ENCODE peak calls at places on chromosomes 6 and 20, in ten cellular contexts. U, P, L, I, R, N, F, Q, A and W are unnamed samples.
A peak's percentile ranks its signal among the peaks of the same experiment; 100 is the strongest.

GRCh38 chr6:158405933-158406332 is 93.7 kb downstream of the TULP4 start:
- DNase-seq in U (no peak), P (no peak), L (no peak), I (no peak), R (no peak), N (no peak), F (no peak), Q (no peak), A (no peak), W (no peak)

GRCh38 chr6:22784611-22785010 is 215.2 kb downstream of the HDGFL1 start:
- DNase-seq in U (no peak), P (no peak), L (peak; percentile 50), I (no peak), R (peak; percentile 8), N (peak; percentile 64), F (no peak), Q (no peak), A (no peak), W (no peak)

GRCh38 chr6:136127856-136128255 is 122.3 kb downstream of the MTFR2 start:
- DNase-seq in U (no peak), P (no peak), L (peak; percentile 13), I (no peak), R (no peak), N (no peak), F (no peak), Q (no peak), A (no peak), W (no peak)

GRCh38 chr6:39755231-39755630 is 30.0 kb upstream of the KIF6 start:
- DNase-seq in U (no peak), P (no peak), L (peak; percentile 49), I (no peak), R (no peak), N (peak; percentile 29), F (no peak), Q (no peak), A (no peak), W (no peak)

GRCh38 chr6:132604635-132605150 is 15.2 kb upstream of the TAAR5 start:
- DNase-seq in U (no peak), P (no peak), L (no peak), I (no peak), R (no peak), N (no peak), F (no peak), Q (no peak), A (no peak), W (no peak)

GRCh38 chr6:17392978-17393334 is 439 bp upstream of the CAP2 start:
- DNase-seq in U (no peak), P (no peak), L (no peak), I (no peak), R (no peak), N (no peak), F (no peak), Q (no peak), A (no peak), W (no peak)

GRCh38 chr6:123575218-123575617 is 61.5 kb downstream of the TRDN start:
- DNase-seq in U (no peak), P (no peak), L (no peak), I (no peak), R (no peak), N (no peak), F (no peak), Q (no peak), A (no peak), W (no peak)

GRCh38 chr20:19858972-19859371 is 100.9 kb downstream of the RIN2 start:
- DNase-seq in U (no peak), P (no peak), L (peak; percentile 45), I (peak; percentile 32), R (no peak), N (peak; percentile 33), F (no peak), Q (peak; percentile 29), A (no peak), W (no peak)

GRCh38 chr20:63612276-63612931 is 14.5 kb downstream of the GMEB2 start:
- DNase-seq in U (no peak), P (no peak), L (no peak), I (no peak), R (no peak), N (no peak), F (no peak), Q (no peak), A (no peak), W (no peak)

GRCh38 chr6:112618796-112619195 is 271.7 kb downstream of the RFPL4B start:
- DNase-seq in U (peak; percentile 52), P (no peak), L (no peak), I (no peak), R (peak; percentile 71), N (no peak), F (no peak), Q (no peak), A (no peak), W (peak; percentile 66)

GRCh38 chr20:3603108-3603507 is 60.1 kb downstream of the GFRA4 start:
- DNase-seq in U (peak; percentile 6), P (no peak), L (no peak), I (no peak), R (no peak), N (no peak), F (no peak), Q (no peak), A (no peak), W (peak; percentile 13)

GRCh38 chr20:53023717-53024116 is 51.6 kb downstream of the TSHZ2 start:
- DNase-seq in U (no peak), P (no peak), L (peak; percentile 74), I (no peak), R (no peak), N (no peak), F (no peak), Q (no peak), A (no peak), W (no peak)

GRCh38 chr6:161418458-161418945 is 144.6 kb upstream of the AGPAT4 start:
- DNase-seq in U (peak; percentile 79), P (no peak), L (peak; percentile 79), I (peak; percentile 97), R (peak; percentile 86), N (peak; percentile 85), F (peak; percentile 43), Q (peak; percentile 53), A (peak; percentile 78), W (peak; percentile 55)

GRCh38 chr20:10667077-10667401 is 6.8 kb downstream of the JAG1 start:
- DNase-seq in U (peak; percentile 79), P (peak; percentile 88), L (peak; percentile 62), I (no peak), R (no peak), N (no peak), F (no peak), Q (no peak), A (peak; percentile 39), W (no peak)

GRCh38 chr6:148513145-148514071 is 170.8 kb downstream of the SASH1 start:
- DNase-seq in U (no peak), P (no peak), L (no peak), I (no peak), R (peak; percentile 36), N (peak; percentile 63), F (no peak), Q (no peak), A (peak; percentile 62), W (no peak)
- H3K4me1 ChIP-seq in U (peaks cover 27% of the 10 kb centered on the region), P (no peaks in the 10 kb centered on the region), L (peaks cover 16% of the 10 kb centered on the region), I (no peaks in the 10 kb centered on the region), R (peaks cover 54% of the 10 kb centered on the region), N (peaks cover 10% of the 10 kb centered on the region), F (no peaks in the 10 kb centered on the region), Q (no peaks in the 10 kb centered on the region), A (peaks cover 70% of the 10 kb centered on the region), W (peaks cover 11% of the 10 kb centered on the region)

GRCh38 chr6:139649128-139649527 is 274.7 kb upstream of the CITED2 start:
- DNase-seq in U (no peak), P (no peak), L (no peak), I (no peak), R (no peak), N (no peak), F (no peak), Q (no peak), A (no peak), W (no peak)
- H3K4me1 ChIP-seq in U (no peaks in the 10 kb centered on the region), P (peaks cover 1% of the 10 kb centered on the region), L (peaks cover 4% of the 10 kb centered on the region), I (no peaks in the 10 kb centered on the region), R (no peaks in the 10 kb centered on the region), N (peaks cover 2% of the 10 kb centered on the region), F (no peaks in the 10 kb centered on the region), Q (no peaks in the 10 kb centered on the region), A (peaks cover 17% of the 10 kb centered on the region), W (no peaks in the 10 kb centered on the region)

DNA sequence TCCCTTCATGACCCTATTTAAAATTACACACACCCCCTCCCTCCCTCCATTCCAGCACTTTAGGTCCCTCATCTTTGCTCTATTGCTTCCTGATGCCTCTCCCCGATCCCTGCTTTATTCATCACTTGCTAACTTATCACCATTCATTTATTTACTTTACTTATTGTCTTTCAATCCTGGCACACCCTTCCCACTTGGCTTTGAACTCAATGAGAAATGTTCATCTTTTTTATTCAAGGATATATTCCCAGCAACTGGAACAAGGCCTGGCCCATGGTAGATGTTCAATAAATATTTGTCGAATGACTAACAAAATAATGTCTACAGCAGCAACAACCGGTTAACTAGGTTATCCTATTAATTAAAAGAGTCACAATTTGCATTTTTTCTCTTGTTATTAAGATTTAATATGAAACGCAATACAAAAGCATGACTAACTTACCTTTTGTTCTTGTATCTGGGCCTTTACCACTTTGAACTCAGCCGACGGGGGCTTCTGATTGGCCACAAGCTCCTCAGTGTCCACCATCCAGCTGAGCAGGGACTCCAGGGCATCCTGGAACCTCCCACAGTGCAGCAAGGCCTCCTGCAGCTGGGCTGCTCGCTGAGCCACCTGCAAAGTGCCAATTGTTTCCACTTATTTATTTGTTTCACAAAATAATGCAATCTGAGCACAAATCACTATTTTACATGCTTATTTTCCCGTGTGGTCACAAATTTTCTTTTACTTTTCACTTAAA is 107.8 kb downstream of the DST start:
- DNase-seq in U (no peak), P (no peak), L (no peak), I (no peak), R (peak; percentile 77), N (no peak), F (no peak), Q (no peak), A (no peak), W (peak; percentile 31)
- H3K4me1 ChIP-seq in U (peaks cover 6% of the 10 kb centered on the region), P (peaks cover 10% of the 10 kb centered on the region), L (peaks cover 16% of the 10 kb centered on the region), I (no peaks in the 10 kb centered on the region), R (peaks cover 19% of the 10 kb centered on the region), N (peaks cover 8% of the 10 kb centered on the region), F (peaks cover 7% of the 10 kb centered on the region), Q (no peaks in the 10 kb centered on the region), A (peaks cover 52% of the 10 kb centered on the region), W (peaks cover 30% of the 10 kb centered on the region)

GRCh38 chr20:58652606-58653303 is 1.7 kb downstream of the STX16 start:
- DNase-seq in U (peak; percentile 22), P (no peak), L (no peak), I (no peak), R (no peak), N (no peak), F (no peak), Q (no peak), A (no peak), W (peak; percentile 43)

GRCh38 chr20:58655328-58656094 is 4.4 kb downstream of the STX16 start:
- DNase-seq in U (no peak), P (no peak), L (no peak), I (no peak), R (no peak), N (no peak), F (no peak), Q (no peak), A (no peak), W (peak; percentile 38)

GRCh38 chr20:58659841-58660240 is 8.8 kb downstream of the STX16 start:
- DNase-seq in U (no peak), P (no peak), L (no peak), I (no peak), R (peak; percentile 48), N (no peak), F (no peak), Q (no peak), A (no peak), W (no peak)

GRCh38 chr20:58660855-58661254 is 9.8 kb downstream of the STX16 start:
- DNase-seq in U (no peak), P (no peak), L (no peak), I (no peak), R (no peak), N (no peak), F (no peak), Q (no peak), A (no peak), W (no peak)

GRCh38 chr20:58656825-58657224 is 5.7 kb downstream of the STX16 start:
- DNase-seq in U (no peak), P (no peak), L (no peak), I (no peak), R (no peak), N (no peak), F (no peak), Q (no peak), A (no peak), W (no peak)
- H3K4me1 ChIP-seq in U (peaks cover 33% of the 10 kb centered on the region), P (peaks cover 3% of the 10 kb centered on the region), L (peaks cover 20% of the 10 kb centered on the region), I (no peaks in the 10 kb centered on the region), R (peaks cover 89% of the 10 kb centered on the region), N (peaks cover 4% of the 10 kb centered on the region), F (peaks cover 31% of the 10 kb centered on the region), Q (peaks cover 8% of the 10 kb centered on the region), A (peaks cover 92% of the 10 kb centered on the region), W (peaks cover 46% of the 10 kb centered on the region)